ENCODE peak calls at places on chromosomes 4 and X, in eight cellular contexts. S is lower leg skin; N is tibial artery; O is pons; T is naive thymus-derived CD8-positive, alpha-beta T cell; V is NCI-H774; K is IMR-90; W is fibroblast of mammary gland. P is an unnamed sample.

GRCh38 chrX:65866146-65866545 is 173.7 kb downstream of the VSIG4 start:
- DNase-seq in K (no peak), V (no peak), N (no peak), T (no peak), O (no peak), S (no peak), W (no peak), P (no peak)

GRCh38 chrX:110286126-110286525 is 31.8 kb downstream of the AMMECR1 start:
- DNase-seq in W (peak), K (peak), T (no peak), O (no peak), V (no peak), S (peak), N (no peak), P (no peak)

GRCh38 chr4:23884731-23885130 is 5.1 kb downstream of the PPARGC1A start:
- DNase-seq in V (no peak), T (no peak), O (no peak), K (no peak), N (no peak), S (no peak), W (no peak), P (no peak)

GRCh38 chrX:20459410-20460350 is 193.0 kb upstream of the RPS6KA3 start:
- DNase-seq in S (no peak), W (no peak), O (no peak), V (no peak), N (no peak), K (no peak), T (no peak), P (no peak)

GRCh38 chr4:53150631-53151488 is 215.0 kb downstream of the SCFD2 start:
- DNase-seq in T (no peak), S (no peak), V (no peak), O (no peak), K (peak), W (no peak), N (no peak), P (no peak)

GRCh38 chrX:109707322-109707721 is 25.7 kb downstream of the ACSL4 start:
- DNase-seq in V (no peak), S (no peak), O (no peak), N (no peak), K (no peak), W (no peak), T (no peak), P (no peak)

GRCh38 chrX:39301041-39301440 is 499.8 kb downstream of the MID1IP1 start:
- DNase-seq in K (no peak), T (no peak), N (no peak), O (no peak), W (no peak), S (no peak), V (no peak), P (no peak)

GRCh38 chr4:107689912-107690587 is 30.0 kb downstream of the PAPSS1 start:
- DNase-seq in W (peak), N (no peak), K (peak), V (no peak), T (no peak), O (no peak), S (no peak), P (no peak)

GRCh38 chr4:90198086-90198847 is 71.1 kb downstream of the CCSER1 start:
- DNase-seq in S (no peak), O (no peak), N (no peak), K (no peak), W (no peak), T (no peak), V (no peak), P (no peak)

GRCh38 chr4:141246243-141246642 is 25.5 kb downstream of the ZNF330 start:
- DNase-seq in S (no peak), N (no peak), W (peak), K (peak), T (no peak), O (no peak), V (no peak), P (no peak)

GRCh38 chr4:184384056-184384809 is 90.1 kb downstream of the IRF2 start:
- DNase-seq in W (peak), O (peak), T (no peak), N (no peak), V (no peak), K (peak), S (peak), P (no peak)

P was measured in ascending aorta.